ENCODE peak calls at places on chromosomes 12 and 14, in five cellular contexts. One of them, this sample, is unnamed.

GRCh38 chr14:72904840-72905561 is 11.1 kb upstream of the DPF3 start:
- DNase-seq in IMR-90: peak
- DNase-seq in HFFc6: peak
- DNase-seq in substantia nigra: peak
- DNase-seq in HT1080: peak
- DNase-seq in this sample: peak

GRCh38 chr12:12779529-12779928 is 5.9 kb upstream of the APOLD1 start:
- DNase-seq in IMR-90: peak
- DNase-seq in HFFc6: peak
- DNase-seq in substantia nigra: no peak
- DNase-seq in HT1080: peak
- DNase-seq in this sample: peak

GRCh38 chr12:115357681-115358080 is 673.7 kb upstream of the TBX3 start:
- DNase-seq in IMR-90: no peak
- DNase-seq in HFFc6: no peak
- DNase-seq in substantia nigra: no peak
- DNase-seq in HT1080: no peak
- DNase-seq in this sample: no peak

GRCh38 chr14:96069421-96069820 is 30.3 kb downstream of the C14orf132 start:
- DNase-seq in IMR-90: no peak
- DNase-seq in HFFc6: no peak
- DNase-seq in substantia nigra: no peak
- DNase-seq in HT1080: no peak
- DNase-seq in this sample: no peak

GRCh38 chr12:49345048-49345839 is 1.4 kb upstream of the DNAJC22 start:
- DNase-seq in IMR-90: no peak
- DNase-seq in HFFc6: no peak
- DNase-seq in substantia nigra: no peak
- DNase-seq in HT1080: no peak
- DNase-seq in this sample: no peak

GRCh38 chr12:106179086-106179485 is 40.3 kb upstream of the NUAK1 start:
- DNase-seq in IMR-90: no peak
- DNase-seq in HFFc6: no peak
- DNase-seq in substantia nigra: no peak
- DNase-seq in HT1080: no peak
- DNase-seq in this sample: peak

GRCh38 chr12:92208613-92209121 is 63.0 kb upstream of the BTG1 start:
- DNase-seq in IMR-90: peak
- DNase-seq in HFFc6: peak
- DNase-seq in substantia nigra: no peak
- DNase-seq in HT1080: peak
- DNase-seq in this sample: peak

GRCh38 chr12:82963961-82964360 is 277.3 kb downstream of the TMTC2 start:
- DNase-seq in IMR-90: no peak
- DNase-seq in HFFc6: no peak
- DNase-seq in substantia nigra: no peak
- DNase-seq in HT1080: no peak
- DNase-seq in this sample: no peak

This sample was measured in LHCN-M2.